ENCODE peak calls at places on chromosomes 7 and 10, in eight cellular contexts. G, S, P, I, F, N, J and Z are unnamed samples.

GRCh38 chr7:71264005-71264404 is 132.1 kb downstream of the GALNT17 start:
- DNase-seq in G (no peak), S (no peak), P (no peak), I (no peak), F (no peak), N (no peak), J (no peak), Z (no peak)

GRCh38 chr10:120582753-120583152 is 125.7 kb downstream of the PLPP4 start:
- DNase-seq in G (no peak), S (no peak), P (no peak), I (no peak), F (no peak), N (no peak), J (no peak), Z (no peak)

GRCh38 chr7:155864271-155864985 is 52.2 kb upstream of the SHH start:
- DNase-seq in G (no peak), S (no peak), P (no peak), I (no peak), F (no peak), N (no peak), J (no peak), Z (no peak)

GRCh38 chr10:61837748-61838055 is 63.8 kb upstream of the ARID5B start:
- DNase-seq in G (no peak), S (no peak), P (peak), I (no peak), F (no peak), N (peak), J (no peak), Z (peak)

GRCh38 chr7:14902589-14902963 is at the start of gene DGKB:
- DNase-seq in G (no peak), S (no peak), P (peak), I (no peak), F (no peak), N (no peak), J (peak), Z (peak)

GRCh38 chr10:120800528-120801323 is 50.4 kb upstream of the WDR11 start:
- DNase-seq in G (no peak), S (no peak), P (no peak), I (no peak), F (no peak), N (no peak), J (no peak), Z (no peak)

GRCh38 chr7:151790826-151791379 is 86.0 kb downstream of the PRKAG2 start:
- DNase-seq in G (no peak), S (no peak), P (no peak), I (no peak), F (no peak), N (no peak), J (no peak), Z (no peak)

GRCh38 chr7:122803323-122803722 is 82.9 kb downstream of the CADPS2 start:
- DNase-seq in G (no peak), S (peak), P (peak), I (no peak), F (no peak), N (peak), J (peak), Z (peak)

GRCh38 chr7:148501707-148502139 is 88.8 kb upstream of the C7orf33 start:
- DNase-seq in G (no peak), S (peak), P (peak), I (no peak), F (no peak), N (no peak), J (peak), Z (peak)

GRCh38 chr10:118615888-118616287 is 20.4 kb upstream of the PRLHR start:
- DNase-seq in G (no peak), S (no peak), P (no peak), I (no peak), F (no peak), N (no peak), J (peak), Z (no peak)

GRCh38 chr10:100775346-100775745 is 30.0 kb downstream of the PAX2 start:
- DNase-seq in G (no peak), S (no peak), P (no peak), I (no peak), F (no peak), N (no peak), J (no peak), Z (no peak)

GRCh38 chr7:150432915-150433892 is 17.2 kb upstream of the GIMAP8 start:
- DNase-seq in G (no peak), S (peak), P (no peak), I (no peak), F (no peak), N (no peak), J (no peak), Z (no peak)

GRCh38 chr10:124164252-124164651 is 70.9 kb upstream of the CHST15 start:
- DNase-seq in G (no peak), S (no peak), P (peak), I (no peak), F (no peak), N (no peak), J (peak), Z (no peak)

GRCh38 chr7:159042084-159042483 is 102.6 kb downstream of the VIPR2 start:
- DNase-seq in G (no peak), S (no peak), P (no peak), I (no peak), F (no peak), N (no peak), J (no peak), Z (no peak)

GRCh38 chr10:19788075-19788686 is 28.1 kb upstream of the PLXDC2 start:
- DNase-seq in G (no peak), S (peak), P (peak), I (no peak), F (no peak), N (peak), J (peak), Z (peak)

GRCh38 chr10:24897326-24897926 is 55.0 kb downstream of the PRTFDC1 start:
- DNase-seq in G (no peak), S (no peak), P (peak), I (no peak), F (no peak), N (no peak), J (peak), Z (no peak)

GRCh38 chr7:32586291-32587221 is 91.3 kb downstream of the AVL9 start:
- DNase-seq in G (no peak), S (no peak), P (peak), I (no peak), F (no peak), N (no peak), J (peak), Z (no peak)

GRCh38 chr10:62000037-62000603 is 98.6 kb downstream of the ARID5B start:
- DNase-seq in G (peak), S (peak), P (no peak), I (no peak), F (no peak), N (no peak), J (no peak), Z (no peak)

GRCh38 chr10:3785849-3786290 is 861 bp upstream of the KLF6 start:
- DNase-seq in G (no peak), S (peak), P (peak), I (peak), F (no peak), N (peak), J (peak), Z (peak)

GRCh38 chr7:130278892-130279690 is 12.4 kb downstream of the CPA2 start:
- DNase-seq in G (no peak), S (no peak), P (peak), I (no peak), F (no peak), N (peak), J (peak), Z (no peak)

GRCh38 chr7:34837826-34838225 is 179.8 kb downstream of the NPSR1 start:
- DNase-seq in G (no peak), S (no peak), P (peak), I (no peak), F (no peak), N (no peak), J (peak), Z (no peak)

GRCh38 chr10:79346388-79347225 is 662 bp upstream of the PPIF start:
- DNase-seq in G (no peak), S (peak), P (no peak), I (no peak), F (no peak), N (no peak), J (no peak), Z (peak)

GRCh38 chr7:124765401-124766352 is at the start of gene GPR37:
- DNase-seq in G (peak), S (peak), P (peak), I (no peak), F (no peak), N (peak), J (peak), Z (peak)

GRCh38 chr7:142301299-142301698 is 43.4 kb upstream of the PRSS58 start:
- DNase-seq in G (no peak), S (no peak), P (no peak), I (no peak), F (no peak), N (no peak), J (no peak), Z (no peak)

GRCh38 chr7:63900394-63901203 is 98.0 kb upstream of the ZNF722 start:
- DNase-seq in G (no peak), S (peak), P (no peak), I (peak), F (peak), N (no peak), J (no peak), Z (peak)

GRCh38 chr10:73937333-73938020 is 26.5 kb downstream of the PLAU start:
- DNase-seq in G (no peak), S (no peak), P (no peak), I (no peak), F (no peak), N (no peak), J (no peak), Z (no peak)

GRCh38 chr10:35517431-35518181 is 87.5 kb upstream of the GJD4 start:
- DNase-seq in G (no peak), S (no peak), P (peak), I (no peak), F (no peak), N (no peak), J (peak), Z (no peak)